ENCODE peak calls at places on chromosomes 11 and 22, in seven cellular contexts. E, G, J, M, T, Z and K are unnamed samples.

GRCh38 chr11:3221408-3222002 is 2.9 kb upstream of the MRGPRG start:
- DNase-seq in E (no peak), G (no peak), J (no peak), M (no peak), T (no peak), Z (no peak), K (peak)

GRCh38 chr11:78080818-78081495 is 1.3 kb upstream of the NDUFC2 start:
- DNase-seq in E (no peak), G (peak), J (peak), M (no peak), T (peak), Z (no peak), K (no peak)

GRCh38 chr11:86214710-86215109 is 29.8 kb upstream of the EED start:
- DNase-seq in E (no peak), G (no peak), J (no peak), M (no peak), T (no peak), Z (peak), K (no peak)

GRCh38 chr22:32564170-32565001 is 89.8 kb downstream of the FBXO7 start:
- DNase-seq in E (no peak), G (no peak), J (peak), M (no peak), T (peak), Z (no peak), K (no peak)

GRCh38 chr11:32447252-32447651 is 11.9 kb upstream of the WT1 start:
- DNase-seq in E (no peak), G (peak), J (no peak), M (no peak), T (no peak), Z (no peak), K (no peak)

GRCh38 chr11:65479184-65480145 is 19.4 kb upstream of the MALAT1 start:
- DNase-seq in E (no peak), G (peak), J (peak), M (peak), T (peak), Z (no peak), K (peak)

GRCh38 chr11:67413266-67413797 is 2.1 kb upstream of the CARNS1 start:
- DNase-seq in E (no peak), G (no peak), J (no peak), M (no peak), T (peak), Z (no peak), K (no peak)

GRCh38 chr22:30249049-30250038 is 2.8 kb upstream of the LIF start:
- DNase-seq in E (no peak), G (no peak), J (no peak), M (no peak), T (no peak), Z (no peak), K (no peak)

GRCh38 chr22:50473088-50473487 is 1.7 kb downstream of the SBF1 start:
- DNase-seq in E (no peak), G (peak), J (no peak), M (no peak), T (no peak), Z (no peak), K (no peak)

GRCh38 chr11:101880208-101880607 is 34.6 kb upstream of the CEP126 start:
- DNase-seq in E (no peak), G (peak), J (peak), M (no peak), T (peak), Z (no peak), K (no peak)

GRCh38 chr22:17105143-17106129 is 15.7 kb downstream of the TMEM121B start:
- DNase-seq in E (no peak), G (no peak), J (no peak), M (no peak), T (no peak), Z (no peak), K (no peak)

GRCh38 chr11:88292156-88292844 is 45.2 kb downstream of the CTSC start:
- DNase-seq in E (no peak), G (no peak), J (peak), M (no peak), T (no peak), Z (no peak), K (no peak)

GRCh38 chr11:83272627-83273026 is 13.5 kb downstream of the CCDC90B start:
- DNase-seq in E (no peak), G (no peak), J (peak), M (no peak), T (peak), Z (no peak), K (no peak)

GRCh38 chr11:128720522-128720985 is 26.7 kb downstream of the FLI1 start:
- DNase-seq in E (peak), G (no peak), J (no peak), M (peak), T (peak), Z (no peak), K (peak)

GRCh38 chr11:77175021-77175842 is 47.2 kb downstream of the MYO7A start:
- DNase-seq in E (no peak), G (no peak), J (no peak), M (no peak), T (no peak), Z (no peak), K (no peak)

GRCh38 chr11:99686838-99687237 is 666.1 kb downstream of the CNTN5 start:
- DNase-seq in E (no peak), G (no peak), J (no peak), M (no peak), T (no peak), Z (no peak), K (no peak)

GRCh38 chr11:72075109-72075508 is 5.2 kb downstream of the NUMA1 start:
- DNase-seq in E (no peak), G (peak), J (no peak), M (no peak), T (peak), Z (no peak), K (peak)

GRCh38 chr11:12274558-12275197 is 102.7 kb upstream of the PARVA start:
- DNase-seq in E (no peak), G (no peak), J (peak), M (no peak), T (no peak), Z (no peak), K (peak)

GRCh38 chr11:121740902-121741301 is 288.1 kb upstream of the SORL1-AS1 start:
- DNase-seq in E (no peak), G (peak), J (no peak), M (no peak), T (no peak), Z (no peak), K (no peak)

GRCh38 chr11:34502949-34503348 is 10.6 kb downstream of the ELF5 start:
- DNase-seq in E (no peak), G (no peak), J (peak), M (no peak), T (no peak), Z (no peak), K (no peak)

GRCh38 chr11:118633319-118633690 is 25.9 kb downstream of the PHLDB1 start:
- DNase-seq in E (no peak), G (no peak), J (no peak), M (no peak), T (no peak), Z (no peak), K (no peak)

GRCh38 chr11:104581246-104581980 is 316.8 kb downstream of the CASP12 start:
- DNase-seq in E (peak), G (peak), J (peak), M (no peak), T (no peak), Z (no peak), K (no peak)

GRCh38 chr11:128802358-128802981 is 64.6 kb downstream of the KCNJ1 start:
- DNase-seq in E (peak), G (peak), J (no peak), M (peak), T (peak), Z (no peak), K (peak)

GRCh38 chr22:50483977-50484853 is 2.4 kb upstream of the MIOX start:
- DNase-seq in E (no peak), G (no peak), J (no peak), M (no peak), T (no peak), Z (no peak), K (no peak)

GRCh38 chr11:117045956-117046355 is 52.3 kb downstream of the SIK3 start:
- DNase-seq in E (no peak), G (no peak), J (no peak), M (no peak), T (no peak), Z (no peak), K (no peak)

GRCh38 chr11:36510567-36511020 is 522 bp upstream of the TRAF6 start:
- DNase-seq in E (no peak), G (no peak), J (peak), M (no peak), T (no peak), Z (peak), K (no peak)

GRCh38 chr11:103648670-103649400 is 387.6 kb upstream of the DDI1 start:
- DNase-seq in E (no peak), G (no peak), J (peak), M (no peak), T (peak), Z (no peak), K (no peak)

GRCh38 chr11:117281159-117281558 is 10.0 kb upstream of the BACE1-AS start:
- DNase-seq in E (no peak), G (peak), J (peak), M (no peak), T (peak), Z (peak), K (no peak)

GRCh38 chr11:59429924-59430516 is 3.8 kb upstream of the OR5A2 start:
- DNase-seq in E (peak), G (peak), J (peak), M (peak), T (peak), Z (peak), K (no peak)

GRCh38 chr11:95991545-95991944 is 67.6 kb upstream of the MTMR2 start:
- DNase-seq in E (no peak), G (no peak), J (peak), M (no peak), T (peak), Z (no peak), K (no peak)

GRCh38 chr22:31343235-31344191 is 2.6 kb downstream of the PATZ1 start:
- DNase-seq in E (peak), G (peak), J (peak), M (peak), T (peak), Z (peak), K (peak)

GRCh38 chr11:92894197-92894596 is 75.3 kb upstream of the MTNR1B start:
- DNase-seq in E (no peak), G (no peak), J (no peak), M (no peak), T (no peak), Z (no peak), K (no peak)

GRCh38 chr22:27996981-27997380 is 77.9 kb upstream of the PITPNB start:
- DNase-seq in E (no peak), G (no peak), J (no peak), M (no peak), T (no peak), Z (no peak), K (no peak)
- H3K27ac ChIP-seq in E (no peak), G (no peak), J (no peak), M (no peak), T (no peak), Z (no peak), K (no peak)

DNA sequence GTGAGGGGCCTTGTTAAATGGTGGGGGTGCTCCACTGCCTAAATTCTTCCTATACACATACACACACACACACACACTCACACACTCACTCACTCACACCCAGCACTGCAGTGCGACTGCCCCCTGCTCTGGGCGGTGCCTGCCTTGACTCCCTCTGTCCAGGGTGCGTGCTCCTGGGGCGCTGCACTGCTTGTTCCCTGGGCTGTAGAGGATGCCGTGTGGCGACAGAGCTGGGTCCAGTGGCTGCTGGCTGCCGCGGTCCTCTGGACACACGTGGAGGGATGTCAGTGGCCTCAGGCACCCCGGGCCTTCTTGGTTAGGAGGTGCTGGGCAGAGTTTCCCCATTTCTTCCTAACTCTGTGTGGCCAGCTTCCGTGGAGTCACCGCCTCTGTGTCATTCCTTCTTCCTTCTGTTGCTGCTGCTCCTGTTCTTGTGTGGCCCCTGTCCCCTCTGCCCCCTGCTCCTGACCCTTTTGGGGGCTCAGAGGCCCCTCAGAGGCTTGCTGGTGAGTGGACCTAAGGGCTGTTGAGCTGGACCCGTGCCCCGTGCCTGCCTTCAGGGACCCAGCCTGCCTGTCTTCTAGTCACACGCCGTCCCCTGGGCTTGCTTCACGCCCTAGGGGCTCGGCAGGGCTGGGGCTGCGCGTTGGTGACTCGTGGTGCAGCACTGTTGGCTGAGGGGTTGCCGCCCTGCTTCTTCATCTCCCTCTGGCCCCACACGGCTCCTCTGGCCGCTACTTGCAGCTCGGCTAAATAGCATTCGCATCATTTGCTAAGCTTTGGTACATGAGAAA is 147.0 kb downstream of the TBC1D22A start:
- DNase-seq in E (no peak), G (peak), J (no peak), M (no peak), T (no peak), Z (no peak), K (no peak)
- H4K8ac ChIP-seq in E (no peak), G (no peak), J (no peak), M (no peak), T (no peak), Z (no peak), K (no peak)

GRCh38 chr11:114142646-114143045 is 83.1 kb downstream of the ZBTB16 start:
- DNase-seq in E (no peak), G (no peak), J (no peak), M (no peak), T (no peak), Z (no peak), K (no peak)

GRCh38 chr11:114140826-114141225 is 81.3 kb downstream of the ZBTB16 start:
- DNase-seq in E (no peak), G (no peak), J (no peak), M (no peak), T (no peak), Z (no peak), K (no peak)

GRCh38 chr11:114138411-114138810 is 78.9 kb downstream of the ZBTB16 start:
- DNase-seq in E (no peak), G (no peak), J (no peak), M (no peak), T (no peak), Z (no peak), K (no peak)

GRCh38 chr11:114145166-114145695 is 85.7 kb downstream of the ZBTB16 start:
- DNase-seq in E (no peak), G (no peak), J (no peak), M (no peak), T (no peak), Z (no peak), K (no peak)

GRCh38 chr11:114141863-114142590 is 82.5 kb downstream of the ZBTB16 start:
- DNase-seq in E (no peak), G (peak), J (no peak), M (no peak), T (no peak), Z (no peak), K (no peak)
- H3K27ac ChIP-seq in E (peak), G (no peak), J (no peak), M (no peak), T (no peak), Z (no peak), K (no peak)

DNA sequence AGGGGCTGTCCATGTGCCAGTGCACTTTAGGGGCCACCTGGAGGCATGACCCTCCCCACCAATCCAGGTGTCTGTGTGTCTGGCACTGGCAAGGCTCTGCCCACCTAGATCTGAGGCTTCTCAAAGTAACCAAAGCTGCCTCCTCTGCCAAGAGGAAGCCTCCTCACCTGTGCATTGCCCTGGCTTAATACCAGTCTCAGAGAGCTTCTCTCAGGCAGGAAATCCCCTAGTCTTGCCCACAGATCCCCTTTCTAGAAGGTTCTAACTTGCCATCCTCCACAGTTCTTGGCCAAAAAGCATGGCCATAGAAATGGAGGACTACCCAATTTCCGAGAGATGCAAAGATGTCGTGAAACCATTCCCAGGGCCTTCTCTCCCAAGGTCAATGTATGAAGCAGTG is 68.7 kb downstream of the PRDM11 start:
- DNase-seq in E (no peak), G (no peak), J (no peak), M (no peak), T (no peak), Z (no peak), K (no peak)
- H4K8ac ChIP-seq in E (no peak), G (no peak), J (no peak), M (no peak), T (no peak), Z (no peak), K (no peak)

GRCh38 chr11:13283636-13284035 is 6.0 kb downstream of the BMAL1 start:
- DNase-seq in E (no peak), G (peak), J (no peak), M (peak), T (no peak), Z (no peak), K (peak)
- H3K27ac ChIP-seq in E (no peak), G (no peak), J (no peak), M (no peak), T (no peak), Z (no peak), K (no peak)

GRCh38 chr22:22916215-22916951 is 28.8 kb downstream of the IGLL5 start:
- DNase-seq in E (no peak), G (no peak), J (no peak), M (no peak), T (no peak), Z (no peak), K (no peak)

GRCh38 chr22:22917377-22917776 is 29.8 kb downstream of the IGLL5 start:
- DNase-seq in E (no peak), G (no peak), J (no peak), M (no peak), T (no peak), Z (no peak), K (no peak)

GRCh38 chr22:22918297-22918965 is 30.8 kb downstream of the IGLL5 start:
- DNase-seq in E (no peak), G (no peak), J (no peak), M (no peak), T (no peak), Z (no peak), K (no peak)

GRCh38 chr22:22915670-22916035 is 28.0 kb downstream of the IGLL5 start:
- DNase-seq in E (no peak), G (no peak), J (no peak), M (no peak), T (no peak), Z (no peak), K (no peak)

GRCh38 chr22:22916952-22917290 is 29.3 kb downstream of the IGLL5 start:
- DNase-seq in E (no peak), G (no peak), J (no peak), M (no peak), T (no peak), Z (no peak), K (no peak)
- H4K8ac ChIP-seq in E (no peak), G (no peak), J (no peak), M (no peak), T (no peak), Z (no peak), K (no peak)

GRCh38 chr11:94809251-94809650 is 41.1 kb downstream of the AMOTL1 start:
- DNase-seq in E (no peak), G (peak), J (peak), M (no peak), T (peak), Z (peak), K (no peak)

GRCh38 chr11:94803491-94803890 is 35.3 kb downstream of the AMOTL1 start:
- DNase-seq in E (no peak), G (no peak), J (peak), M (no peak), T (no peak), Z (no peak), K (no peak)

GRCh38 chr11:94805994-94806393 is 37.8 kb downstream of the AMOTL1 start:
- DNase-seq in E (no peak), G (no peak), J (no peak), M (no peak), T (no peak), Z (no peak), K (no peak)

GRCh38 chr11:94804874-94805273 is 36.7 kb downstream of the AMOTL1 start:
- DNase-seq in E (no peak), G (no peak), J (no peak), M (no peak), T (no peak), Z (no peak), K (no peak)

GRCh38 chr11:94806436-94806835 is 38.3 kb downstream of the AMOTL1 start:
- DNase-seq in E (no peak), G (no peak), J (no peak), M (no peak), T (no peak), Z (no peak), K (no peak)
- H3K27ac ChIP-seq in E (no peak), G (no peak), J (peak), M (no peak), T (no peak), Z (no peak), K (no peak)

DNA sequence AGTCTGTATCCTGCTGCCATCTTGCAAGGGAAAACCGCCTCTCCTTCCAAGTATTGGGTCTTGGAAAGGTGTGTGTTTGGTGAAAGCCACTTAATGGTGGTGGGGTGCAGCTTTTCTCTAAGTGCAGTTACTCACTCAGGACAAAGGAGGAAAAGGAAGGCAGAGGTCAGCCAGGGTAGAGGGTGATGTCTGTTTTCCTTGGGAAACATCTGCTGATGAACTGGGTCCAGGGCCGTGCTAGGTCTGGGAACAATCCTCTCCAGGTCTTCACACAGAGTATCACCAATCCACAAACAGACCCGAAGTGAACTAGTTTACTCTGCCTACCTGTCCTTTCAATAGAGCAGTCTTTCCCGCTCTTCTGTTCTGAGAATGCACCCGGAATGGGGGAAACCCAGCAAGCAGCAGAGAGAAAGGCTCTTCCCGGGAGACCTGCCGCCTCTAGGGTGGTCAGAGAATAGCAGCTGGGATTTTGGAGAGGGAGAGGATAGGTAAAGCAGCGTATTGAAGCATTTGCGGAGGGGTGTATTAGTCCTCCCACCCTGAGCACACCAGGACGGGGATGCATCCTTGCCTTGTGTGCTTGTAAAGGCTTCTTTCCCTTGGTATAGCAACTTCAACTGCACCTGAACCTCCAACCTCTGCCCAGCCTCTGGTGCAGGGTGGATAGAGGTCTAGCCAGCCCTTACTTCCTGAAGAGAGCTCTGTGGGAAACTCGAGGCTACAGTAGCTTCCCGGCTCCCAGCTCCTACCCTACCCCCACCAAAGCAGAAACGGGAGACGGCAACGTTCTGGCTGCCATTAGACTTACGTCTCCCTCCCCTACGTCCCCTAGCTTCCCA is 20.7 kb downstream of the LHFPL7 start:
- DNase-seq in E (no peak), G (peak), J (no peak), M (peak), T (no peak), Z (no peak), K (peak)
- H4K8ac ChIP-seq in E (no peak), G (no peak), J (no peak), M (peak), T (no peak), Z (no peak), K (no peak)

GRCh38 chr11:48034926-48035876 is 54.8 kb downstream of the PTPRJ start:
- DNase-seq in E (no peak), G (no peak), J (no peak), M (no peak), T (no peak), Z (no peak), K (no peak)
- H3K27ac ChIP-seq in E (no peak), G (no peak), J (no peak), M (no peak), T (no peak), Z (no peak), K (no peak)